ENCODE peak calls at places on chromosomes 12 and 14, in seven cellular contexts. One of them, this sample, is unnamed.
A peak's percentile ranks its signal among the peaks of the same experiment; 100 is the strongest.

GRCh38 chr12:108802666-108803036 is 54.7 kb downstream of the SSH1 start:
- DNase-seq in stimulated activated CD8-positive, alpha-beta memory T cell treated with anti-CD3 and anti-CD28 coated beads, Interleukin-7, amount 100 ng/mL, for 48 hours: no peak
- DNase-seq in hepatic stellate cell: no peak
- DNase-seq in NCI-H1105: no peak
- DNase-seq in NCI-H2081: no peak
- DNase-seq in stimulated activated naive CD8-positive, alpha-beta T cell treated with anti-CD3 and anti-CD28 coated beads, Interleukin-15, Interleukin-2, amounts not matched to agents 100 U/mL and 50 U/mL, for 24 hours: no peak
- DNase-seq in activated naive CD4-positive, alpha-beta T cell treated with anti-CD3 and anti-CD28 coated beads for 36 hours: no peak
- DNase-seq in this sample: no peak

GRCh38 chr12:70557583-70558263 is 79.5 kb downstream of the PTPRB start:
- DNase-seq in stimulated activated CD8-positive, alpha-beta memory T cell treated with anti-CD3 and anti-CD28 coated beads, Interleukin-7, amount 100 ng/mL, for 48 hours: no peak
- DNase-seq in hepatic stellate cell: no peak
- DNase-seq in NCI-H1105: no peak
- DNase-seq in NCI-H2081: no peak
- DNase-seq in stimulated activated naive CD8-positive, alpha-beta T cell treated with anti-CD3 and anti-CD28 coated beads, Interleukin-15, Interleukin-2, amounts not matched to agents 100 U/mL and 50 U/mL, for 24 hours: no peak
- DNase-seq in activated naive CD4-positive, alpha-beta T cell treated with anti-CD3 and anti-CD28 coated beads for 36 hours: no peak
- DNase-seq in this sample: no peak

GRCh38 chr12:72272731-72273498 is 745 bp downstream of the TRHDE start:
- DNase-seq in stimulated activated CD8-positive, alpha-beta memory T cell treated with anti-CD3 and anti-CD28 coated beads, Interleukin-7, amount 100 ng/mL, for 48 hours: no peak
- DNase-seq in hepatic stellate cell: peak; percentile 71
- DNase-seq in NCI-H1105: no peak
- DNase-seq in NCI-H2081: no peak
- DNase-seq in stimulated activated naive CD8-positive, alpha-beta T cell treated with anti-CD3 and anti-CD28 coated beads, Interleukin-15, Interleukin-2, amounts not matched to agents 100 U/mL and 50 U/mL, for 24 hours: no peak
- DNase-seq in activated naive CD4-positive, alpha-beta T cell treated with anti-CD3 and anti-CD28 coated beads for 36 hours: no peak
- DNase-seq in this sample: no peak

GRCh38 chr12:123064885-123065619 is 84.6 kb downstream of the ARL6IP4 start:
- DNase-seq in stimulated activated CD8-positive, alpha-beta memory T cell treated with anti-CD3 and anti-CD28 coated beads, Interleukin-7, amount 100 ng/mL, for 48 hours: no peak
- DNase-seq in hepatic stellate cell: no peak
- DNase-seq in NCI-H1105: peak; percentile 10
- DNase-seq in NCI-H2081: no peak
- DNase-seq in stimulated activated naive CD8-positive, alpha-beta T cell treated with anti-CD3 and anti-CD28 coated beads, Interleukin-15, Interleukin-2, amounts not matched to agents 100 U/mL and 50 U/mL, for 24 hours: no peak
- DNase-seq in activated naive CD4-positive, alpha-beta T cell treated with anti-CD3 and anti-CD28 coated beads for 36 hours: no peak
- DNase-seq in this sample: no peak

GRCh38 chr12:51020448-51021182 is 5.6 kb downstream of the SLC11A2 start:
- DNase-seq in stimulated activated CD8-positive, alpha-beta memory T cell treated with anti-CD3 and anti-CD28 coated beads, Interleukin-7, amount 100 ng/mL, for 48 hours: no peak
- DNase-seq in hepatic stellate cell: no peak
- DNase-seq in NCI-H1105: no peak
- DNase-seq in NCI-H2081: no peak
- DNase-seq in stimulated activated naive CD8-positive, alpha-beta T cell treated with anti-CD3 and anti-CD28 coated beads, Interleukin-15, Interleukin-2, amounts not matched to agents 100 U/mL and 50 U/mL, for 24 hours: no peak
- DNase-seq in activated naive CD4-positive, alpha-beta T cell treated with anti-CD3 and anti-CD28 coated beads for 36 hours: no peak
- DNase-seq in this sample: no peak

GRCh38 chr12:2615665-2616387 is 178.9 kb upstream of the FKBP4 start:
- DNase-seq in stimulated activated CD8-positive, alpha-beta memory T cell treated with anti-CD3 and anti-CD28 coated beads, Interleukin-7, amount 100 ng/mL, for 48 hours: no peak
- DNase-seq in hepatic stellate cell: no peak
- DNase-seq in NCI-H1105: no peak
- DNase-seq in NCI-H2081: no peak
- DNase-seq in stimulated activated naive CD8-positive, alpha-beta T cell treated with anti-CD3 and anti-CD28 coated beads, Interleukin-15, Interleukin-2, amounts not matched to agents 100 U/mL and 50 U/mL, for 24 hours: no peak
- DNase-seq in activated naive CD4-positive, alpha-beta T cell treated with anti-CD3 and anti-CD28 coated beads for 36 hours: no peak
- DNase-seq in this sample: no peak

GRCh38 chr12:9130244-9130643 is 14.5 kb upstream of the A2M start:
- DNase-seq in stimulated activated CD8-positive, alpha-beta memory T cell treated with anti-CD3 and anti-CD28 coated beads, Interleukin-7, amount 100 ng/mL, for 48 hours: no peak
- DNase-seq in hepatic stellate cell: no peak
- DNase-seq in NCI-H1105: no peak
- DNase-seq in NCI-H2081: no peak
- DNase-seq in stimulated activated naive CD8-positive, alpha-beta T cell treated with anti-CD3 and anti-CD28 coated beads, Interleukin-15, Interleukin-2, amounts not matched to agents 100 U/mL and 50 U/mL, for 24 hours: no peak
- DNase-seq in activated naive CD4-positive, alpha-beta T cell treated with anti-CD3 and anti-CD28 coated beads for 36 hours: no peak
- DNase-seq in this sample: no peak

GRCh38 chr14:56759094-56759493 is 51.2 kb downstream of the OTX2 start:
- DNase-seq in stimulated activated CD8-positive, alpha-beta memory T cell treated with anti-CD3 and anti-CD28 coated beads, Interleukin-7, amount 100 ng/mL, for 48 hours: no peak
- DNase-seq in hepatic stellate cell: no peak
- DNase-seq in NCI-H1105: no peak
- DNase-seq in NCI-H2081: no peak
- DNase-seq in stimulated activated naive CD8-positive, alpha-beta T cell treated with anti-CD3 and anti-CD28 coated beads, Interleukin-15, Interleukin-2, amounts not matched to agents 100 U/mL and 50 U/mL, for 24 hours: no peak
- DNase-seq in activated naive CD4-positive, alpha-beta T cell treated with anti-CD3 and anti-CD28 coated beads for 36 hours: no peak
- DNase-seq in this sample: no peak

GRCh38 chr12:87815738-87816137 is 213.5 kb downstream of the C12orf50 start:
- DNase-seq in stimulated activated CD8-positive, alpha-beta memory T cell treated with anti-CD3 and anti-CD28 coated beads, Interleukin-7, amount 100 ng/mL, for 48 hours: no peak
- DNase-seq in hepatic stellate cell: no peak
- DNase-seq in NCI-H1105: no peak
- DNase-seq in NCI-H2081: no peak
- DNase-seq in stimulated activated naive CD8-positive, alpha-beta T cell treated with anti-CD3 and anti-CD28 coated beads, Interleukin-15, Interleukin-2, amounts not matched to agents 100 U/mL and 50 U/mL, for 24 hours: no peak
- DNase-seq in activated naive CD4-positive, alpha-beta T cell treated with anti-CD3 and anti-CD28 coated beads for 36 hours: no peak
- DNase-seq in this sample: no peak

GRCh38 chr12:131176266-131176665 is 222.6 kb downstream of the ADGRD1 start:
- DNase-seq in stimulated activated CD8-positive, alpha-beta memory T cell treated with anti-CD3 and anti-CD28 coated beads, Interleukin-7, amount 100 ng/mL, for 48 hours: no peak
- DNase-seq in hepatic stellate cell: no peak
- DNase-seq in NCI-H1105: no peak
- DNase-seq in NCI-H2081: no peak
- DNase-seq in stimulated activated naive CD8-positive, alpha-beta T cell treated with anti-CD3 and anti-CD28 coated beads, Interleukin-15, Interleukin-2, amounts not matched to agents 100 U/mL and 50 U/mL, for 24 hours: no peak
- DNase-seq in activated naive CD4-positive, alpha-beta T cell treated with anti-CD3 and anti-CD28 coated beads for 36 hours: no peak
- DNase-seq in this sample: no peak

GRCh38 chr12:44143170-44143569 is 307.3 kb downstream of the TMEM117 start:
- DNase-seq in stimulated activated CD8-positive, alpha-beta memory T cell treated with anti-CD3 and anti-CD28 coated beads, Interleukin-7, amount 100 ng/mL, for 48 hours: no peak
- DNase-seq in hepatic stellate cell: no peak
- DNase-seq in NCI-H1105: no peak
- DNase-seq in NCI-H2081: no peak
- DNase-seq in stimulated activated naive CD8-positive, alpha-beta T cell treated with anti-CD3 and anti-CD28 coated beads, Interleukin-15, Interleukin-2, amounts not matched to agents 100 U/mL and 50 U/mL, for 24 hours: no peak
- DNase-seq in activated naive CD4-positive, alpha-beta T cell treated with anti-CD3 and anti-CD28 coated beads for 36 hours: no peak
- DNase-seq in this sample: no peak

GRCh38 chr12:49505672-49506071 is 33.2 kb upstream of the KCNH3 start:
- DNase-seq in stimulated activated CD8-positive, alpha-beta memory T cell treated with anti-CD3 and anti-CD28 coated beads, Interleukin-7, amount 100 ng/mL, for 48 hours: no peak
- DNase-seq in hepatic stellate cell: no peak
- DNase-seq in NCI-H1105: no peak
- DNase-seq in NCI-H2081: no peak
- DNase-seq in stimulated activated naive CD8-positive, alpha-beta T cell treated with anti-CD3 and anti-CD28 coated beads, Interleukin-15, Interleukin-2, amounts not matched to agents 100 U/mL and 50 U/mL, for 24 hours: no peak
- DNase-seq in activated naive CD4-positive, alpha-beta T cell treated with anti-CD3 and anti-CD28 coated beads for 36 hours: no peak
- DNase-seq in this sample: no peak

GRCh38 chr12:32647275-32647674 is 31.8 kb upstream of the DNM1L start:
- DNase-seq in stimulated activated CD8-positive, alpha-beta memory T cell treated with anti-CD3 and anti-CD28 coated beads, Interleukin-7, amount 100 ng/mL, for 48 hours: no peak
- DNase-seq in hepatic stellate cell: no peak
- DNase-seq in NCI-H1105: no peak
- DNase-seq in NCI-H2081: no peak
- DNase-seq in stimulated activated naive CD8-positive, alpha-beta T cell treated with anti-CD3 and anti-CD28 coated beads, Interleukin-15, Interleukin-2, amounts not matched to agents 100 U/mL and 50 U/mL, for 24 hours: no peak
- DNase-seq in activated naive CD4-positive, alpha-beta T cell treated with anti-CD3 and anti-CD28 coated beads for 36 hours: no peak
- DNase-seq in this sample: no peak

GRCh38 chr14:63470877-63471565 is 72.2 kb downstream of the PPP2R5E start:
- DNase-seq in stimulated activated CD8-positive, alpha-beta memory T cell treated with anti-CD3 and anti-CD28 coated beads, Interleukin-7, amount 100 ng/mL, for 48 hours: no peak
- DNase-seq in hepatic stellate cell: peak; percentile 49
- DNase-seq in NCI-H1105: no peak
- DNase-seq in NCI-H2081: no peak
- DNase-seq in stimulated activated naive CD8-positive, alpha-beta T cell treated with anti-CD3 and anti-CD28 coated beads, Interleukin-15, Interleukin-2, amounts not matched to agents 100 U/mL and 50 U/mL, for 24 hours: no peak
- DNase-seq in activated naive CD4-positive, alpha-beta T cell treated with anti-CD3 and anti-CD28 coated beads for 36 hours: no peak
- DNase-seq in this sample: peak; percentile 48